ENCODE peak calls at places on chromosomes 2 and 18, in nine cellular contexts. V is cardiac muscle cell, L is brain microvascular endothelial cell, Z is HL-60, C is left ventricle myocardium inferior, Y is pancreas, P is HFF-Myc, R is stomach, H is thyroid gland. S is an unnamed sample.

GRCh38 chr18:49690307-49690706 is 123.0 kb downstream of the ACAA2 start:
- DNase-seq in Z (no peak), P (peak), Y (no peak), H (no peak), L (peak), C (no peak), R (no peak), V (no peak), S (no peak)

GRCh38 chr2:212991120-212991519 is 160.3 kb downstream of the IKZF2 start:
- DNase-seq in C (no peak), L (no peak), Y (no peak), Z (no peak), R (no peak), H (no peak), V (no peak), P (no peak), S (no peak)

GRCh38 chr2:68889500-68889899 is 18.3 kb upstream of the BMP10 start:
- DNase-seq in R (no peak), V (peak), C (no peak), Z (no peak), P (no peak), L (peak), Y (no peak), H (peak), S (no peak)

GRCh38 chr2:100482741-100483140 is 12.5 kb downstream of the NMS start:
- DNase-seq in H (no peak), C (no peak), V (no peak), L (peak), R (no peak), P (no peak), Y (no peak), Z (no peak), S (no peak)

GRCh38 chr2:241762321-241762932 is 14.2 kb upstream of the GAL3ST2 start:
- DNase-seq in R (no peak), L (no peak), H (no peak), C (peak), Z (no peak), Y (no peak), V (no peak), P (no peak), S (no peak)

GRCh38 chr18:44651453-44651852 is 29.2 kb upstream of the SETBP1 start:
- DNase-seq in Y (no peak), C (no peak), R (no peak), P (no peak), H (peak), Z (no peak), L (peak), V (no peak), S (no peak)

GRCh38 chr2:110768591-110768990 is 36.2 kb downstream of the ACOXL start:
- DNase-seq in H (no peak), P (no peak), Z (no peak), R (no peak), Y (no peak), V (no peak), L (no peak), C (no peak), S (no peak)

GRCh38 chr2:23524261-23524706 is 139.3 kb downstream of the KLHL29 start:
- DNase-seq in Z (no peak), C (no peak), R (no peak), L (peak), H (no peak), V (no peak), P (peak), Y (no peak), S (no peak)

GRCh38 chr2:217555075-217555876 is 447.5 kb downstream of the TNS1 start:
- DNase-seq in V (no peak), C (no peak), Z (no peak), H (no peak), L (no peak), P (no peak), Y (no peak), R (no peak), S (no peak)

GRCh38 chr2:180203972-180204371 is 196.9 kb upstream of the CWC22 start:
- DNase-seq in Z (no peak), Y (no peak), P (no peak), H (no peak), V (no peak), C (no peak), R (no peak), L (peak), S (no peak)

GRCh38 chr2:19673213-19673791 is 228.5 kb downstream of the TTC32 start:
- DNase-seq in L (peak), Z (no peak), V (no peak), R (no peak), C (peak), Y (no peak), H (no peak), P (no peak), S (no peak)

GRCh38 chr18:61991201-61991600 is 98.4 kb upstream of the RNF152 start:
- DNase-seq in V (no peak), Y (no peak), Z (no peak), R (no peak), P (no peak), H (no peak), L (peak), C (no peak), S (no peak)

GRCh38 chr2:233867993-233868532 is at the start of gene MSL3B:
- DNase-seq in C (no peak), H (peak), L (peak), Y (peak), Z (no peak), V (peak), P (peak), R (peak), S (no peak)

GRCh38 chr2:69366-70344 is 23.4 kb upstream of the FAM110C start:
- DNase-seq in L (no peak), V (no peak), C (no peak), H (no peak), Z (no peak), Y (peak), P (no peak), R (peak), S (no peak)

GRCh38 chr18:66995270-66995669 is 391.4 kb upstream of the CDH19 start:
- DNase-seq in L (no peak), H (no peak), R (no peak), V (no peak), C (no peak), Y (no peak), Z (no peak), P (no peak), S (no peak)

GRCh38 chr2:98726735-98727368 is 4.1 kb downstream of the MGAT4A start:
- DNase-seq in V (no peak), L (no peak), Z (no peak), R (no peak), Y (no peak), P (no peak), C (no peak), H (no peak), S (no peak)
- H3K4me3 ChIP-seq in V (no peak), L (no peak), Z (no peak), R (no peak), Y (peak), P (no peak), C (peak), H (no peak), S (no peak)

DNA sequence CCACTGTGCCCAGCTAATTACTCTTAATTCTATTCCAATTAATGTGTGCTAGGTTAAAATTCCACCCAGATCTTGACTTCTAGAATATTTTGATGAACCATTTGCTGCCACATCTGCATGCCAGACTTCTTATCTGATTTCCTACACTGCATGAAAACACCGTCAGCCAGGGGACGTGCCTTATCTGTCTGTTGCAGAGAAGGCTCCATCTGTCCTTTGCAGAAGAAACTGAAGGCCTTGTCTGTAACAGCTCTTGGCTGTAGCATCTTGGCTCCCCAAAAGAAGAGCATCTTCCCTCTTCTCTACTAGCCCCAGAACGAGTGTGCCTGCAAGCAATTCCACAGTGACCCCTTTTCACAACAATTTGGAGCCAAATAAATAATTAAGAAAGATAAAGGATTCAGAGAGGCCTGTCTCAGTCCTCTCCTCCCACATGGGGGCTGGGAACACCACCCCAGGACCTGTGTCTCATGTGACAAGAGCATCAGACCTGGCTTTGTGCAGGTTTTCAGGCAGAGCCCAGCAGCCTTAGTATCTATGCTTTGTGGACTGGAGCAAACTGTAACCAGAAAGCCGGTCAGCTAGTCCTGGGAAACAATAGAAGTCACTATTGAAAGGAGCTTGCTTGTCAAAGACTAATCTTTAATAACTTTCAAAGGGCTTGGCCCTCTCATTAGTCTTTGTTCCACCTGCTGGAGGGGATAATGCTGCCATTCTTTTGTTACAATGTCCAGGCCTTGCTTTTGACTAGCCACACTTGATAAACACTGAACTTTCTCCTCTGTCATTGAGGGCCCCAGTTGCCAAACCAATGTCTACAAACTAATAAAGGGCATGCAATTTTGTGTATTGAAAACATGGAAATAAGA is 84.0 kb upstream of the NEUROD1 start:
- DNase-seq in P (no peak), Y (no peak), R (no peak), H (no peak), L (no peak), V (no peak), C (no peak), Z (no peak), S (no peak)
- TF ChIP-seq CTCF in P (no peak), Y (no peak), R (no peak), H (no peak), L (no peak), V (no peak), C (no peak), Z (no peak), S (no peak)

GRCh38 chr2:237599465-237600110 is 9.1 kb upstream of the RAB17 start:
- DNase-seq in V (no peak), Z (no peak), R (no peak), H (no peak), P (no peak), C (no peak), L (no peak), Y (no peak), S (no peak)

GRCh38 chr2:237602409-237602808 is 11.9 kb upstream of the RAB17 start:
- DNase-seq in R (no peak), Z (no peak), P (no peak), Y (no peak), V (no peak), L (no peak), H (no peak), C (no peak), S (no peak)

GRCh38 chr2:237598468-237599208 is 8.1 kb upstream of the RAB17 start:
- DNase-seq in Z (no peak), C (no peak), L (no peak), R (no peak), Y (peak), V (no peak), H (no peak), P (no peak), S (no peak)

GRCh38 chr2:237601453-237602116 is 11.1 kb upstream of the RAB17 start:
- DNase-seq in P (no peak), V (peak), H (no peak), C (no peak), Y (peak), L (no peak), R (no peak), Z (no peak), S (no peak)

DNA sequence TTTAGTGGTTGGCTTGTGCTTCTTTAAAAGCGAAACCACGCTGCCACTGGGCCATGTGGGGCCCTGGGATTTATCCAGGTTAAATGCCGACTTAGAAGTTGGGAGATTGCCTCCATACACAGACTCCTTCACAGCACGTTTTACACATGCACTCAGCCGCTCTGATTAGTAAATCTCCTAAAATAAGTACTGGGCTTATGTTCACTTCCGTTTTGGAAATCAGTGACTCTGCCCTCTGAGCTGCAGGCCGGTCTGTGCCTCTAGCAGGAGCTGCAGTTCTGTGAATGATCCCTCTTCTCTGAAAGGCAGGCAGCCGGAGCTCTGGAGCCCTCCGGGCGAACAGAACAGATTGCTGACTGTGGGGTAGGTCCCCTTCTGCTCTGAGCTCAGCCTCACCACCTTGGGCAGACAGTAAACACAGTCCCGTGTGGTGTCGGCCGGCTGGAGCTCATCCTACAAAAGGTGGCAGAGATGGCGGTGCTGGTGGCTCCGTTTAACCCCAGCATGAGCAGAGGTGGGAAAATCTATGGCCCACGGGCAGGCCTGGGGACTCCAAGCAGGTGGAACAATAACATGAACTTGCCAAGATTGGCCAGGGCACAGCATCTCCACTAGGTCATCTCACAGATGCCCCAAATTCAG is 9.8 kb upstream of the RAB17 start:
- DNase-seq in P (no peak), Z (no peak), R (peak), Y (peak), H (peak), V (no peak), C (peak), L (peak), S (no peak)
- H3K4me3 ChIP-seq in P (no peak), Z (no peak), R (no peak), Y (no peak), H (no peak), V (no peak), C (peak), L (no peak), S (no peak)

DNA sequence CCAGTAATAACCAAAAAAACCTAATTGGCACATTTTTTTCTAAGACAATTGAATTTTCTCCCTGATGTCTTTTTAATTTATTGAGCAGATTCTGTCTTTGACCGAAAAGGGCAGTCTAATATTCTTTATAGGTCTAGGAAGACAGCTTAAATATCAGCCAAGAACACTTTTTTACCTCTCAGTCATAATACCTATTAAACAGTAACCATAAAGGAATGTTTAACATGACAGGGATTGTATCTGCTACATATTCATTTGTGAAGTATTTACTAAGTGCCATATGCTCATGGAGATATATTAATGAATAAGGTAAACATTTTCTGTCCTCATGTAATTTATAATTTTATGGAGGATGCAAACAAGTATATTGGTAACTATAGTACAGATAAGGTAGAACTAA is 3.1 kb upstream of the HTR2B start:
- DNase-seq in H (no peak), Z (no peak), R (no peak), P (no peak), C (no peak), V (no peak), Y (no peak), L (no peak), S (no peak)
- TF ChIP-seq CTCF in H (no peak), Z (no peak), R (no peak), P (no peak), C (no peak), V (no peak), Y (no peak), L (no peak), S (no peak)

DNA sequence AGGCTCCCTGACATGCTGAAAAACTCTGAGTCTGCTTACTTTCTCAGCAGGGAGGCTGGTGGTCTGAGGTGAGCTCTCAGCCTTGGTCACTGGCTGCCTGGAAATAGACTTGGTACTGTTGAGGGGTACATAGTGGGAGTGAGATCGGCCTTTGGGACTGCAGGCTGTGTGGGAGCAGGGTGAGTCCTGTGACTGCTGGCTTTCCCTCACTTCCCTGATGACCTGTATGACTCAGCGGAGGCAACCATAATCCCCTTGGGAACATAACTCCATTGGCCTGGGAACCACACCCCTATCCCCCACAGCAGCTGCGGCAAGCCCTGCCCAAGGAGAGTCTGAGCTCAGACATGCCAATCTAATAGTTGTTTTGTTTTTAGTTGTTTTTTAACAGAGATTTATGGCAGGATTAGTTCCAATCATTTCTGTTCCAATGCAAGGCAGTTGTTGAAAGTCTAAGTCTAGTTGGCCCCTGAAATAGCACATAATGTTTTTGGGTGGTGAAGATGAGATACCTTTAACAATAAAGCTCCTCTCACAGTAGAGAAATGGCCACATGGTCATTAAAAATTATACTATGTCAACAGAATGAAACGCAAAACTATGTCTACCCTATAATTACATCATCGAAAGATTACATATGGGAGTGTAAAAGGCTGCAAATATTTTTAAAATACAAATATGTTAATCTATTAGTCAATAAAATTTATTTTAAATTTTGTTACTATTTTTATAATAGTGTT is 414.1 kb upstream of the CHAC2 start:
- DNase-seq in Z (no peak), H (no peak), P (no peak), Y (no peak), V (no peak), R (no peak), L (peak), C (no peak), S (no peak)
- H3K4me3 ChIP-seq in Z (no peak), H (no peak), P (no peak), Y (no peak), V (no peak), R (no peak), L (no peak), C (no peak), S (no peak)

GRCh38 chr18:28984731-28985130 is 807.8 kb upstream of the CDH2 start:
- DNase-seq in R (no peak), H (no peak), V (no peak), P (no peak), C (no peak), Y (no peak), L (no peak), Z (no peak), S (no peak)
- TF ChIP-seq CTCF in R (no peak), H (no peak), V (no peak), P (no peak), C (no peak), Y (no peak), L (no peak), Z (no peak), S (no peak)